ENCODE peak calls at places on chromosomes 16 and 17, in four cellular contexts. O is neural crest cell, J is NCI-H1417, E is right atrium auricular region. M is an unnamed sample.

GRCh38 chr16:82629441-82630027 is 2.8 kb downstream of the CDH13 start:
- DNase-seq in O (no peak), E (no peak), J (no peak), M (no peak)

GRCh38 chr16:58332997-58333700 is 38.3 kb upstream of the PRSS54 start:
- DNase-seq in J (no peak), E (no peak), O (no peak), M (no peak)

GRCh38 chr17:60169921-60170817 is 20.4 kb downstream of the CA4 start:
- DNase-seq in J (peak), O (no peak), E (no peak), M (peak)

GRCh38 chr17:52696362-52696761 is 537.8 kb upstream of the CA10 start:
- DNase-seq in J (no peak), E (no peak), O (no peak), M (no peak)

GRCh38 chr16:3999890-4000325 is 116.3 kb downstream of the ADCY9 start:
- DNase-seq in E (no peak), O (no peak), J (no peak), M (no peak)

GRCh38 chr17:74645010-74645409 is 21.5 kb upstream of the CD300E start:
- DNase-seq in E (no peak), J (no peak), O (no peak), M (no peak)

GRCh38 chr17:37516131-37516561 is 26.5 kb downstream of the DUSP14 start:
- DNase-seq in E (no peak), J (peak), O (no peak), M (no peak)

GRCh38 chr17:42409467-42410351 is 13.3 kb downstream of the CAVIN1 start:
- DNase-seq in E (peak), O (no peak), J (no peak), M (no peak)

GRCh38 chr17:59620518-59621259 is 994 bp downstream of the CLTC start:
- DNase-seq in J (peak), O (peak), E (no peak), M (peak)

GRCh38 chr17:74199306-74200092 is 4.0 kb upstream of the RPL38 start:
- DNase-seq in O (peak), J (no peak), E (peak), M (no peak)

GRCh38 chr16:471353-472198 is 46.1 kb downstream of the RAB11FIP3 start:
- DNase-seq in J (no peak), E (no peak), O (peak), M (peak)

GRCh38 chr17:32111141-32111771 is 31.0 kb upstream of the RHOT1 start:
- DNase-seq in O (no peak), E (no peak), J (peak), M (peak)

GRCh38 chr17:44502598-44503079 is 567 bp downstream of the GPATCH8 start:
- DNase-seq in J (peak), O (no peak), E (no peak), M (peak)

GRCh38 chr16:60203525-60204124 is 1469.5 kb upstream of the GOT2 start:
- DNase-seq in J (peak), E (no peak), O (no peak), M (peak)

GRCh38 chr16:81647527-81647926 is 131.6 kb upstream of the PLCG2 start:
- DNase-seq in J (no peak), O (no peak), E (no peak), M (no peak)

GRCh38 chr16:30075503-30076275 is at the start of gene PPP4C:
- DNase-seq in O (peak), J (peak), E (peak), M (peak)

GRCh38 chr16:88477631-88478030 is 24.6 kb downstream of the ZFPM1 start:
- DNase-seq in E (no peak), O (no peak), J (no peak), M (no peak)

M was measured in globus pallidus.